ENCODE peak calls at places on chromosome 10, in seven cellular contexts. S is activated T-cell treated with anti-CD3 and anti-CD28 coated beads, Interleukin-2, amount 50 U/mL, for 72 hours; Y is foreskin keratinocyte; O is left cardiac atrium; A is Right ventricle myocardium inferior; D is GM12878; B is lower lobe of right lung. W is an unnamed sample.

GRCh38 chr10:86254526-86255174 is 111.9 kb downstream of the GRID1 start:
- ATAC-seq in A (no peak), Y (peak; percentile 76), D (no peak), B (peak; percentile 33), O (no peak), S (no peak), W (no peak)

GRCh38 chr10:44724415-44725174 is 186.5 kb upstream of the TMEM72 start:
- ATAC-seq in B (no peak), D (peak; percentile 65), A (no peak), S (no peak), Y (no peak), O (no peak), W (no peak)

GRCh38 chr10:110842305-110842952 is 29.3 kb upstream of the PDCD4 start:
- ATAC-seq in O (no peak), B (no peak), D (peak; percentile 31), S (peak; percentile 10), A (no peak), Y (no peak), W (peak; percentile 2)

GRCh38 chr10:73218466-73219191 is 28.4 kb downstream of the DNAJC9 start:
- ATAC-seq in S (no peak), D (peak; percentile 75), O (no peak), A (no peak), Y (no peak), B (no peak), W (no peak)

GRCh38 chr10:12509794-12510100 is 160.4 kb downstream of the CAMK1D start:
- ATAC-seq in S (no peak), B (no peak), Y (no peak), D (no peak), O (no peak), A (no peak), W (no peak)

GRCh38 chr10:53006663-53007610 is 234.4 kb upstream of the MBL2 start:
- ATAC-seq in A (no peak), Y (no peak), S (no peak), O (no peak), D (no peak), B (no peak), W (no peak)

GRCh38 chr10:77392851-77393250 is 244.8 kb downstream of the KCNMA1 start:
- ATAC-seq in S (no peak), Y (peak; percentile 95), B (peak; percentile 73), D (no peak), O (no peak), A (no peak), W (no peak)

GRCh38 chr10:99924856-99925255 is 84.9 kb downstream of the DNMBP start:
- ATAC-seq in D (no peak), S (no peak), Y (no peak), O (no peak), A (no peak), B (no peak), W (no peak)

GRCh38 chr10:96636546-96636945 is 49.7 kb upstream of the TM9SF3 start:
- ATAC-seq in Y (no peak), D (no peak), S (no peak), O (no peak), A (no peak), B (no peak), W (no peak)

GRCh38 chr10:71334228-71334791 is 15.3 kb downstream of the SLC29A3 start:
- ATAC-seq in D (no peak), O (no peak), S (no peak), A (no peak), B (no peak), Y (no peak), W (no peak)

GRCh38 chr10:132931258-132931657 is 11.1 kb downstream of the CFAP46 start:
- ATAC-seq in Y (no peak), O (no peak), S (peak; percentile 69), D (peak; percentile 39), A (no peak), B (no peak), W (no peak)

GRCh38 chr10:42898037-42898960 is 115.7 kb downstream of the BMS1 start:
- ATAC-seq in S (no peak), B (peak; percentile 23), A (no peak), O (no peak), D (no peak), Y (peak; percentile 16), W (peak; percentile 12)

GRCh38 chr10:13978844-13979227 is 351.9 kb downstream of the FRMD4A start:
- ATAC-seq in Y (no peak), O (no peak), D (no peak), A (no peak), S (no peak), B (no peak), W (no peak)

GRCh38 chr10:72229261-72230251 is 13.5 kb upstream of the ASCC1 start:
- ATAC-seq in Y (no peak), D (no peak), S (no peak), O (peak; percentile 65), B (no peak), A (peak; percentile 49), W (no peak)

GRCh38 chr10:61284222-61284890 is 168.8 kb downstream of the TMEM26 start:
- ATAC-seq in D (no peak), A (no peak), Y (peak; percentile 52), B (peak; percentile 56), O (peak; percentile 59), S (no peak), W (no peak)

GRCh38 chr10:8435186-8436055 is 380.9 kb downstream of the GATA3 start:
- ATAC-seq in Y (peak; percentile 86), D (no peak), B (peak; percentile 66), O (no peak), S (peak; percentile 45), A (no peak), W (no peak)

GRCh38 chr10:107072786-107073185 is 91.7 kb downstream of the SORCS1 start:
- ATAC-seq in O (no peak), S (no peak), A (no peak), D (no peak), Y (no peak), B (no peak), W (no peak)

GRCh38 chr10:59362184-59362966 is at the start of gene FAM13C:
- ATAC-seq in A (peak; percentile 76), D (peak; percentile 74), S (peak; percentile 63), O (peak; percentile 84), Y (peak; percentile 88), B (peak; percentile 91), W (peak; percentile 65)

GRCh38 chr10:118754132-118754555 is 626 bp downstream of the CACUL1 start:
- ATAC-seq in O (no peak), B (peak; percentile 47), S (peak; percentile 16), A (no peak), Y (peak; percentile 33), D (peak; percentile 47), W (peak; percentile 1)

GRCh38 chr10:42781893-42782445 is 626 bp upstream of the BMS1 start:
- ATAC-seq in O (peak; percentile 16), Y (peak; percentile 31), S (no peak), B (peak; percentile 4), A (peak; percentile 7), D (peak; percentile 39), W (peak; percentile 19)

GRCh38 chr10:116720241-116721047 is 21.9 kb downstream of the HSPA12A start:
- ATAC-seq in B (no peak), Y (no peak), O (peak; percentile 82), A (no peak), D (no peak), S (no peak), W (no peak)

GRCh38 chr10:48517911-48518321 is 87.0 kb downstream of the ARHGAP22 start:
- ATAC-seq in Y (no peak), D (peak; percentile 53), O (no peak), A (no peak), B (peak; percentile 45), S (no peak), W (peak; percentile 77)

GRCh38 chr10:23364378-23364777 is 19.8 kb upstream of the C10orf67 start:
- ATAC-seq in Y (no peak), B (no peak), A (no peak), S (peak; percentile 41), O (no peak), D (peak; percentile 7), W (peak; percentile 49)

GRCh38 chr10:80504897-80505465 is 32.7 kb upstream of the SH2D4B start:
- ATAC-seq in Y (peak; percentile 5), A (no peak), D (no peak), O (no peak), B (no peak), S (no peak), W (no peak)

GRCh38 chr10:57890691-57891090 is 377.0 kb downstream of the IPMK start:
- ATAC-seq in A (no peak), D (peak; percentile 29), S (no peak), Y (no peak), B (no peak), O (no peak), W (no peak)